ENCODE peak calls at places on chromosomes 4 and X, in ten cellular contexts. One of them, this sample, is unnamed. For H3K4me1, the result is how much of the 10 kb centered on the place peaks cover.

GRCh38 chr4:110357521-110357920 is 118.4 kb upstream of the ENPEP start:
- DNase-seq in psoas muscle: no peak
- DNase-seq in CD4-positive, CD25-positive, alpha-beta regulatory T cell: no peak
- DNase-seq in GM12878: no peak
- DNase-seq in gastrocnemius medialis: no peak
- DNase-seq in Karpas-422: no peak
- DNase-seq in uterus: no peak
- DNase-seq in right cardiac atrium: no peak
- DNase-seq in IMR-90: no peak
- DNase-seq in lung: no peak
- DNase-seq in this sample: no peak

GRCh38 chrX:136496359-136496767 is 1.0 kb upstream of the HTATSF1 start:
- DNase-seq in psoas muscle: no peak
- DNase-seq in CD4-positive, CD25-positive, alpha-beta regulatory T cell: no peak
- DNase-seq in GM12878: no peak
- DNase-seq in gastrocnemius medialis: no peak
- DNase-seq in Karpas-422: no peak
- DNase-seq in uterus: no peak
- DNase-seq in right cardiac atrium: no peak
- DNase-seq in IMR-90: no peak
- DNase-seq in lung: no peak
- DNase-seq in this sample: no peak

GRCh38 chr4:80045831-80046230 is 27.2 kb downstream of the ANTXR2 start:
- DNase-seq in psoas muscle: no peak
- DNase-seq in CD4-positive, CD25-positive, alpha-beta regulatory T cell: no peak
- DNase-seq in GM12878: no peak
- DNase-seq in gastrocnemius medialis: no peak
- DNase-seq in Karpas-422: no peak
- DNase-seq in uterus: no peak
- DNase-seq in right cardiac atrium: no peak
- DNase-seq in IMR-90: peak
- DNase-seq in lung: no peak
- DNase-seq in this sample: no peak

GRCh38 chr4:149161247-149161646 is 654.4 kb downstream of the IQCM start:
- DNase-seq in psoas muscle: no peak
- DNase-seq in CD4-positive, CD25-positive, alpha-beta regulatory T cell: no peak
- DNase-seq in GM12878: no peak
- DNase-seq in gastrocnemius medialis: no peak
- DNase-seq in Karpas-422: no peak
- DNase-seq in uterus: no peak
- DNase-seq in right cardiac atrium: no peak
- DNase-seq in IMR-90: peak
- DNase-seq in lung: no peak
- DNase-seq in this sample: peak

GRCh38 chrX:78652971-78653822 is 5.9 kb downstream of the RTL3 start:
- DNase-seq in psoas muscle: no peak
- DNase-seq in CD4-positive, CD25-positive, alpha-beta regulatory T cell: peak
- DNase-seq in GM12878: no peak
- DNase-seq in gastrocnemius medialis: no peak
- DNase-seq in Karpas-422: no peak
- DNase-seq in uterus: no peak
- DNase-seq in right cardiac atrium: no peak
- DNase-seq in IMR-90: peak
- DNase-seq in lung: no peak
- DNase-seq in this sample: no peak

GRCh38 chrX:12401252-12401651 is 263.0 kb downstream of the FRMPD4 start:
- DNase-seq in psoas muscle: no peak
- DNase-seq in CD4-positive, CD25-positive, alpha-beta regulatory T cell: no peak
- DNase-seq in GM12878: no peak
- DNase-seq in gastrocnemius medialis: no peak
- DNase-seq in Karpas-422: no peak
- DNase-seq in uterus: no peak
- DNase-seq in right cardiac atrium: no peak
- DNase-seq in IMR-90: no peak
- DNase-seq in lung: no peak
- DNase-seq in this sample: no peak

GRCh38 chrX:13092455-13092941 is 48.1 kb upstream of the FAM9C start:
- DNase-seq in psoas muscle: peak
- DNase-seq in CD4-positive, CD25-positive, alpha-beta regulatory T cell: peak
- DNase-seq in GM12878: peak
- DNase-seq in gastrocnemius medialis: no peak
- DNase-seq in Karpas-422: no peak
- DNase-seq in uterus: no peak
- DNase-seq in right cardiac atrium: peak
- DNase-seq in IMR-90: no peak
- DNase-seq in lung: no peak
- DNase-seq in this sample: no peak

GRCh38 chr4:15702941-15703403 is at the start of gene BST1:
- DNase-seq in psoas muscle: peak
- DNase-seq in CD4-positive, CD25-positive, alpha-beta regulatory T cell: peak
- DNase-seq in GM12878: no peak
- DNase-seq in gastrocnemius medialis: peak
- DNase-seq in Karpas-422: no peak
- DNase-seq in uterus: peak
- DNase-seq in right cardiac atrium: peak
- DNase-seq in IMR-90: peak
- DNase-seq in lung: peak
- DNase-seq in this sample: peak

GRCh38 chr4:1242506-1243450 is 6.2 kb downstream of the CTBP1 start:
- DNase-seq in psoas muscle: no peak
- DNase-seq in CD4-positive, CD25-positive, alpha-beta regulatory T cell: no peak
- DNase-seq in GM12878: no peak
- DNase-seq in gastrocnemius medialis: no peak
- DNase-seq in Karpas-422: no peak
- DNase-seq in uterus: no peak
- DNase-seq in right cardiac atrium: peak
- DNase-seq in IMR-90: no peak
- DNase-seq in lung: no peak
- DNase-seq in this sample: peak
- H3K4me1 ChIP-seq in psoas muscle: half or more
- H3K4me1 ChIP-seq in CD4-positive, CD25-positive, alpha-beta regulatory T cell: half or more
- H3K4me1 ChIP-seq in GM12878: under half
- H3K4me1 ChIP-seq in gastrocnemius medialis: half or more
- H3K4me1 ChIP-seq in Karpas-422: under half
- H3K4me1 ChIP-seq in uterus: under half
- H3K4me1 ChIP-seq in right cardiac atrium: under half
- H3K4me1 ChIP-seq in IMR-90: under half
- H3K4me1 ChIP-seq in lung: under half
- H3K4me1 ChIP-seq in this sample: half or more

GRCh38 chrX:119885554-119886428 is 9.9 kb upstream of the AKAP14 start:
- DNase-seq in psoas muscle: no peak
- DNase-seq in CD4-positive, CD25-positive, alpha-beta regulatory T cell: peak
- DNase-seq in GM12878: no peak
- DNase-seq in gastrocnemius medialis: no peak
- DNase-seq in Karpas-422: peak
- DNase-seq in uterus: no peak
- DNase-seq in right cardiac atrium: no peak
- DNase-seq in IMR-90: peak
- DNase-seq in lung: no peak
- DNase-seq in this sample: no peak

GRCh38 chrX:119887721-119888425 is 7.8 kb upstream of the AKAP14 start:
- DNase-seq in psoas muscle: peak
- DNase-seq in CD4-positive, CD25-positive, alpha-beta regulatory T cell: peak
- DNase-seq in GM12878: no peak
- DNase-seq in gastrocnemius medialis: peak
- DNase-seq in Karpas-422: peak
- DNase-seq in uterus: peak
- DNase-seq in right cardiac atrium: peak
- DNase-seq in IMR-90: peak
- DNase-seq in lung: peak
- DNase-seq in this sample: peak
- H3K4me3 ChIP-seq in psoas muscle: peak
- H3K4me3 ChIP-seq in CD4-positive, CD25-positive, alpha-beta regulatory T cell: no peak
- H3K4me3 ChIP-seq in GM12878: peak
- H3K4me3 ChIP-seq in gastrocnemius medialis: peak
- H3K4me3 ChIP-seq in Karpas-422: no peak
- H3K4me3 ChIP-seq in uterus: peak
- H3K4me3 ChIP-seq in right cardiac atrium: peak
- H3K4me3 ChIP-seq in IMR-90: peak
- H3K4me3 ChIP-seq in lung: no peak
- H3K4me3 ChIP-seq in this sample: peak

GRCh38 chr4:73435984-73436383 is at the start of gene AFP:
- DNase-seq in psoas muscle: no peak
- DNase-seq in CD4-positive, CD25-positive, alpha-beta regulatory T cell: no peak
- DNase-seq in GM12878: no peak
- DNase-seq in gastrocnemius medialis: no peak
- DNase-seq in Karpas-422: no peak
- DNase-seq in uterus: no peak
- DNase-seq in right cardiac atrium: no peak
- DNase-seq in IMR-90: no peak
- DNase-seq in lung: no peak
- DNase-seq in this sample: no peak
- H3K27ac ChIP-seq in psoas muscle: no peak
- H3K27ac ChIP-seq in CD4-positive, CD25-positive, alpha-beta regulatory T cell: no peak
- H3K27ac ChIP-seq in GM12878: no peak
- H3K27ac ChIP-seq in gastrocnemius medialis: no peak
- H3K27ac ChIP-seq in Karpas-422: no peak
- H3K27ac ChIP-seq in uterus: no peak
- H3K27ac ChIP-seq in right cardiac atrium: no peak
- H3K27ac ChIP-seq in IMR-90: no peak
- H3K27ac ChIP-seq in lung: no peak
- H3K27ac ChIP-seq in this sample: no peak

GRCh38 chr4:176718881-176719280 is 73.8 kb downstream of the VEGFC start:
- DNase-seq in psoas muscle: no peak
- DNase-seq in CD4-positive, CD25-positive, alpha-beta regulatory T cell: no peak
- DNase-seq in GM12878: no peak
- DNase-seq in gastrocnemius medialis: no peak
- DNase-seq in Karpas-422: no peak
- DNase-seq in uterus: no peak
- DNase-seq in right cardiac atrium: no peak
- DNase-seq in IMR-90: peak
- DNase-seq in lung: no peak
- DNase-seq in this sample: no peak
- H3K4me1 ChIP-seq in psoas muscle: under half
- H3K4me1 ChIP-seq in CD4-positive, CD25-positive, alpha-beta regulatory T cell: under half
- H3K4me1 ChIP-seq in GM12878: under half
- H3K4me1 ChIP-seq in gastrocnemius medialis: under half
- H3K4me1 ChIP-seq in Karpas-422: under half
- H3K4me1 ChIP-seq in uterus: under half
- H3K4me1 ChIP-seq in right cardiac atrium: under half
- H3K4me1 ChIP-seq in IMR-90: under half
- H3K4me1 ChIP-seq in lung: under half
- H3K4me1 ChIP-seq in this sample: under half